ENCODE peak calls at places on chromosomes 2 and 18, in seven cellular contexts. One of them, this sample, is unnamed.

GRCh38 chr2:204180671-204181070 is 244.1 kb downstream of the ICOS start:
- DNase-seq in activated gamma-delta T cell treated with Interleukin-2 at 50 U/mL for 16 hours: no peak
- DNase-seq in HEK293T: no peak
- DNase-seq in lung microvascular endothelial cell: no peak
- DNase-seq in RCC 7860: no peak
- DNase-seq in AG08396: no peak
- DNase-seq in AG04450: no peak
- DNase-seq in this sample: no peak

GRCh38 chr2:179745615-179746263 is 115.7 kb downstream of the ZNF385B start:
- DNase-seq in activated gamma-delta T cell treated with Interleukin-2 at 50 U/mL for 16 hours: no peak
- DNase-seq in HEK293T: no peak
- DNase-seq in lung microvascular endothelial cell: no peak
- DNase-seq in RCC 7860: no peak
- DNase-seq in AG08396: no peak
- DNase-seq in AG04450: no peak
- DNase-seq in this sample: no peak

GRCh38 chr18:51278045-51278649 is 80.7 kb upstream of the MEX3C start:
- DNase-seq in activated gamma-delta T cell treated with Interleukin-2 at 50 U/mL for 16 hours: no peak
- DNase-seq in HEK293T: peak
- DNase-seq in lung microvascular endothelial cell: no peak
- DNase-seq in RCC 7860: no peak
- DNase-seq in AG08396: no peak
- DNase-seq in AG04450: no peak
- DNase-seq in this sample: no peak

GRCh38 chr2:16682431-16683130 is 16.9 kb upstream of the CYRIA start:
- DNase-seq in activated gamma-delta T cell treated with Interleukin-2 at 50 U/mL for 16 hours: no peak
- DNase-seq in HEK293T: no peak
- DNase-seq in lung microvascular endothelial cell: no peak
- DNase-seq in RCC 7860: no peak
- DNase-seq in AG08396: no peak
- DNase-seq in AG04450: no peak
- DNase-seq in this sample: no peak

GRCh38 chr2:168355110-168355509 is 101.0 kb upstream of the CERS6 start:
- DNase-seq in activated gamma-delta T cell treated with Interleukin-2 at 50 U/mL for 16 hours: no peak
- DNase-seq in HEK293T: no peak
- DNase-seq in lung microvascular endothelial cell: no peak
- DNase-seq in RCC 7860: no peak
- DNase-seq in AG08396: no peak
- DNase-seq in AG04450: no peak
- DNase-seq in this sample: no peak

GRCh38 chr18:76340410-76340809 is 154.6 kb downstream of the ZNF516 start:
- DNase-seq in activated gamma-delta T cell treated with Interleukin-2 at 50 U/mL for 16 hours: no peak
- DNase-seq in HEK293T: no peak
- DNase-seq in lung microvascular endothelial cell: no peak
- DNase-seq in RCC 7860: no peak
- DNase-seq in AG08396: no peak
- DNase-seq in AG04450: no peak
- DNase-seq in this sample: no peak

GRCh38 chr2:7083580-7084509 is 166.6 kb downstream of the RNF144A start:
- DNase-seq in activated gamma-delta T cell treated with Interleukin-2 at 50 U/mL for 16 hours: no peak
- DNase-seq in HEK293T: peak
- DNase-seq in lung microvascular endothelial cell: peak
- DNase-seq in RCC 7860: peak
- DNase-seq in AG08396: peak
- DNase-seq in AG04450: no peak
- DNase-seq in this sample: peak

GRCh38 chr2:200862532-200863000 is 1.9 kb downstream of the CLK1 start:
- DNase-seq in activated gamma-delta T cell treated with Interleukin-2 at 50 U/mL for 16 hours: peak
- DNase-seq in HEK293T: no peak
- DNase-seq in lung microvascular endothelial cell: peak
- DNase-seq in RCC 7860: peak
- DNase-seq in AG08396: peak
- DNase-seq in AG04450: no peak
- DNase-seq in this sample: peak

GRCh38 chr2:42385225-42385624 is 24.2 kb upstream of the COX7A2L start:
- DNase-seq in activated gamma-delta T cell treated with Interleukin-2 at 50 U/mL for 16 hours: no peak
- DNase-seq in HEK293T: peak
- DNase-seq in lung microvascular endothelial cell: no peak
- DNase-seq in RCC 7860: no peak
- DNase-seq in AG08396: no peak
- DNase-seq in AG04450: no peak
- DNase-seq in this sample: no peak

GRCh38 chr2:48874282-48874681 is 118.8 kb upstream of the LHCGR start:
- DNase-seq in activated gamma-delta T cell treated with Interleukin-2 at 50 U/mL for 16 hours: no peak
- DNase-seq in HEK293T: no peak
- DNase-seq in lung microvascular endothelial cell: no peak
- DNase-seq in RCC 7860: no peak
- DNase-seq in AG08396: no peak
- DNase-seq in AG04450: no peak
- DNase-seq in this sample: no peak

GRCh38 chr2:15656090-15656489 is 64.4 kb downstream of the DDX1 start:
- DNase-seq in activated gamma-delta T cell treated with Interleukin-2 at 50 U/mL for 16 hours: no peak
- DNase-seq in HEK293T: no peak
- DNase-seq in lung microvascular endothelial cell: no peak
- DNase-seq in RCC 7860: no peak
- DNase-seq in AG08396: no peak
- DNase-seq in AG04450: no peak
- DNase-seq in this sample: no peak

GRCh38 chr2:240288087-240288521 is 147.4 kb upstream of the GPC1 start:
- DNase-seq in activated gamma-delta T cell treated with Interleukin-2 at 50 U/mL for 16 hours: no peak
- DNase-seq in HEK293T: no peak
- DNase-seq in lung microvascular endothelial cell: no peak
- DNase-seq in RCC 7860: no peak
- DNase-seq in AG08396: no peak
- DNase-seq in AG04450: no peak
- DNase-seq in this sample: no peak

GRCh38 chr18:35460719-35461118 is 37.0 kb downstream of the INO80C start:
- DNase-seq in activated gamma-delta T cell treated with Interleukin-2 at 50 U/mL for 16 hours: no peak
- DNase-seq in HEK293T: no peak
- DNase-seq in lung microvascular endothelial cell: peak
- DNase-seq in RCC 7860: no peak
- DNase-seq in AG08396: no peak
- DNase-seq in AG04450: peak
- DNase-seq in this sample: no peak

GRCh38 chr2:9631976-9632700 is 1.3 kb upstream of the YWHAQ start:
- DNase-seq in activated gamma-delta T cell treated with Interleukin-2 at 50 U/mL for 16 hours: no peak
- DNase-seq in HEK293T: no peak
- DNase-seq in lung microvascular endothelial cell: no peak
- DNase-seq in RCC 7860: no peak
- DNase-seq in AG08396: no peak
- DNase-seq in AG04450: no peak
- DNase-seq in this sample: no peak

GRCh38 chr2:39094717-39095363 is 26.0 kb downstream of the SOS1 start:
- DNase-seq in activated gamma-delta T cell treated with Interleukin-2 at 50 U/mL for 16 hours: no peak
- DNase-seq in HEK293T: no peak
- DNase-seq in lung microvascular endothelial cell: no peak
- DNase-seq in RCC 7860: no peak
- DNase-seq in AG08396: peak
- DNase-seq in AG04450: peak
- DNase-seq in this sample: no peak

GRCh38 chr18:55138401-55138800 is 179.1 kb upstream of the CCDC68 start:
- DNase-seq in activated gamma-delta T cell treated with Interleukin-2 at 50 U/mL for 16 hours: no peak
- DNase-seq in HEK293T: no peak
- DNase-seq in lung microvascular endothelial cell: no peak
- DNase-seq in RCC 7860: no peak
- DNase-seq in AG08396: no peak
- DNase-seq in AG04450: no peak
- DNase-seq in this sample: no peak

GRCh38 chr18:51020536-51020935 is 9.5 kb upstream of the SMAD4 start:
- DNase-seq in activated gamma-delta T cell treated with Interleukin-2 at 50 U/mL for 16 hours: no peak
- DNase-seq in HEK293T: no peak
- DNase-seq in lung microvascular endothelial cell: no peak
- DNase-seq in RCC 7860: no peak
- DNase-seq in AG08396: no peak
- DNase-seq in AG04450: no peak
- DNase-seq in this sample: no peak